ENCODE peak calls at places on chromosomes 12 and 14, in eight cellular contexts. L is nephron progenitor cell, E is AG04449, P is GM13976, R is pancreas, Z is right atrium auricular region, X is AG10803, D is cardiac muscle cell. C is an unnamed sample.

GRCh38 chr12:107311682-107312081 is 218.3 kb upstream of the CRY1 start:
- DNase-seq in L (no peak), E (no peak), P (no peak), R (no peak), Z (no peak), X (no peak), D (no peak), C (no peak)

GRCh38 chr14:61585598-61586538 is 109.4 kb upstream of the HIF1A start:
- DNase-seq in L (no peak), E (no peak), P (no peak), R (peak), Z (peak), X (peak), D (peak), C (peak)

GRCh38 chr14:60922050-60922449 is 58.8 kb downstream of the TRMT5 start:
- DNase-seq in L (no peak), E (no peak), P (no peak), R (no peak), Z (no peak), X (no peak), D (peak), C (peak)

GRCh38 chr14:74409441-74409840 is 16.6 kb downstream of the SYNDIG1L start:
- DNase-seq in L (no peak), E (no peak), P (no peak), R (no peak), Z (no peak), X (no peak), D (no peak), C (no peak)

GRCh38 chr12:122028165-122028591 is 6.5 kb downstream of the BCL7A start:
- DNase-seq in L (no peak), E (no peak), P (no peak), R (no peak), Z (no peak), X (no peak), D (no peak), C (peak)

GRCh38 chr12:28083816-28084678 is 106.2 kb upstream of the CCDC91 start:
- DNase-seq in L (no peak), E (no peak), P (no peak), R (no peak), Z (no peak), X (peak), D (peak), C (peak)

GRCh38 chr12:125314051-125314882 is 249.0 kb downstream of the AACS start:
- DNase-seq in L (no peak), E (no peak), P (no peak), R (no peak), Z (no peak), X (no peak), D (no peak), C (no peak)

GRCh38 chr12:102008615-102009126 is 53.1 kb downstream of the WASHC3 start:
- DNase-seq in L (no peak), E (no peak), P (no peak), R (no peak), Z (no peak), X (no peak), D (no peak), C (no peak)

GRCh38 chr14:90381999-90382451 is 14.8 kb upstream of the CALM1 start:
- DNase-seq in L (peak), E (no peak), P (no peak), R (peak), Z (no peak), X (no peak), D (no peak), C (peak)

GRCh38 chr12:38875571-38876228 is 29.7 kb downstream of the CPNE8 start:
- DNase-seq in L (no peak), E (no peak), P (no peak), R (no peak), Z (no peak), X (no peak), D (no peak), C (peak)

GRCh38 chr12:24380122-24380521 is 430.7 kb upstream of the SOX5 start:
- DNase-seq in L (no peak), E (no peak), P (no peak), R (no peak), Z (no peak), X (no peak), D (peak), C (peak)

GRCh38 chr12:78035913-78036658 is 205.4 kb downstream of the NAV3 start:
- DNase-seq in L (no peak), E (no peak), P (no peak), R (no peak), Z (no peak), X (peak), D (peak), C (peak)

GRCh38 chr14:71202881-71203280 is 295.6 kb downstream of the PCNX1 start:
- DNase-seq in L (no peak), E (no peak), P (no peak), R (no peak), Z (no peak), X (peak), D (peak), C (peak)

GRCh38 chr14:100471451-100472093 is 115.6 kb downstream of the BEGAIN start:
- DNase-seq in L (no peak), E (no peak), P (no peak), R (no peak), Z (no peak), X (no peak), D (no peak), C (no peak)

GRCh38 chr12:91119089-91119488 is 7.8 kb upstream of the LUM start:
- DNase-seq in L (no peak), E (no peak), P (no peak), R (no peak), Z (no peak), X (no peak), D (no peak), C (no peak)

GRCh38 chr14:90531497-90531896 is 134.7 kb downstream of the CALM1 start:
- DNase-seq in L (no peak), E (no peak), P (no peak), R (no peak), Z (no peak), X (no peak), D (no peak), C (no peak)

GRCh38 chr14:90507428-90507827 is 110.6 kb downstream of the CALM1 start:
- DNase-seq in L (no peak), E (no peak), P (no peak), R (no peak), Z (no peak), X (no peak), D (no peak), C (no peak)

GRCh38 chr14:64196668-64197411 is 97.3 kb downstream of the ESR2 start:
- DNase-seq in L (peak), E (no peak), P (no peak), R (peak), Z (peak), X (peak), D (peak), C (peak)

GRCh38 chr12:90940872-90941499 is 14.0 kb downstream of the CCER1 start:
- DNase-seq in L (no peak), E (no peak), P (peak), R (no peak), Z (no peak), X (peak), D (peak), C (peak)

GRCh38 chr12:45667761-45668160 is 61.7 kb upstream of the ARID2 start:
- DNase-seq in L (no peak), E (no peak), P (no peak), R (no peak), Z (no peak), X (no peak), D (no peak), C (no peak)

GRCh38 chr12:118103601-118104382 is at the start of gene VSIG10:
- DNase-seq in L (peak), E (no peak), P (peak), R (peak), Z (peak), X (peak), D (peak), C (peak)

GRCh38 chr12:124760548-124760947 is 103.1 kb downstream of the SCARB1 start:
- DNase-seq in L (peak), E (no peak), P (no peak), R (no peak), Z (no peak), X (no peak), D (no peak), C (no peak)

GRCh38 chr12:87618199-87618598 is 411.0 kb downstream of the C12orf50 start:
- DNase-seq in L (no peak), E (no peak), P (no peak), R (no peak), Z (no peak), X (no peak), D (peak), C (peak)

GRCh38 chr14:97177016-97177415 is 379.8 kb downstream of the VRK1 start:
- DNase-seq in L (no peak), E (no peak), P (peak), R (no peak), Z (no peak), X (peak), D (no peak), C (peak)

GRCh38 chr12:32302218-32302826 is 97.0 kb upstream of the FGD4 start:
- DNase-seq in L (no peak), E (no peak), P (peak), R (no peak), Z (no peak), X (no peak), D (peak), C (peak)

GRCh38 chr14:43503508-43503907 is 1003.6 kb downstream of the FSCB start:
- DNase-seq in L (no peak), E (no peak), P (no peak), R (no peak), Z (no peak), X (no peak), D (no peak), C (no peak)
- TF ChIP-seq CTCF in L (no peak), E (no peak), P (no peak), R (no peak), Z (no peak), X (no peak), D (no peak), C (no peak)

GRCh38 chr12:110883251-110883650 is 36.5 kb downstream of the CCDC63 start:
- DNase-seq in L (no peak), E (no peak), P (no peak), R (no peak), Z (no peak), X (no peak), D (no peak), C (no peak)

GRCh38 chr12:110889361-110889760 is 31.0 kb downstream of the MYL2 start:
- DNase-seq in L (no peak), E (no peak), P (no peak), R (no peak), Z (no peak), X (no peak), D (no peak), C (no peak)

GRCh38 chr12:110885152-110885840 is 35.1 kb downstream of the MYL2 start:
- DNase-seq in L (peak), E (no peak), P (no peak), R (no peak), Z (no peak), X (no peak), D (no peak), C (no peak)

GRCh38 chr12:110893956-110894355 is 26.4 kb downstream of the MYL2 start:
- DNase-seq in L (no peak), E (no peak), P (no peak), R (no peak), Z (no peak), X (no peak), D (no peak), C (no peak)

GRCh38 chr12:110888256-110888991 is 32.0 kb downstream of the MYL2 start:
- DNase-seq in L (no peak), E (no peak), P (no peak), R (no peak), Z (no peak), X (no peak), D (no peak), C (no peak)
- TF ChIP-seq CTCF in L (no peak), E (no peak), P (no peak), R (no peak), Z (no peak), X (no peak), D (no peak), C (no peak)

GRCh38 chr12:60257063-60257462 is 661.2 kb downstream of the SLC16A7 start:
- DNase-seq in L (no peak), E (peak), P (no peak), R (no peak), Z (no peak), X (peak), D (peak), C (peak)
- TF ChIP-seq CTCF in L (no peak), E (peak), P (no peak), R (no peak), Z (no peak), X (no peak), D (peak), C (no peak)

DNA sequence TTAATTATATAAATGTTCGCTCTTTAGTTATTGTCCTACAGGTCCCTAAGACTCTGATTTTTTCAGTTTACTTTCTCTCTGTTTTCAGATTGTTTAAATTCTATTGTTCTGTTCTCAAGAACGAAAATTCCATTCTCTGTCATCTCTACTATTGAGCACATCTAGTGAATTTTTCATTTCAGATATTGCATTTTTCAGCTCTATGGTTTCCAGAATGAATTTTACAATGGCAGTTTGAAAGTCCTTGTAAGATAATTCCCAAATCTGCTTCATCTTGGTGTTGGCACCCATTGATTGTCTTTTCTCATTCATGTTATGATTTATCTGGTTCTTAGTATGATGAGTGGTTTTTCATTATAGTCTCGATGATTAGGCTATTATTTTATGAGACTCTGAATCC is 519.6 kb upstream of the LRFN5 start:
- DNase-seq in L (no peak), E (no peak), P (no peak), R (no peak), Z (no peak), X (no peak), D (no peak), C (no peak)
- TF ChIP-seq CTCF in L (no peak), E (no peak), P (no peak), R (no peak), Z (no peak), X (no peak), D (no peak), C (no peak)

DNA sequence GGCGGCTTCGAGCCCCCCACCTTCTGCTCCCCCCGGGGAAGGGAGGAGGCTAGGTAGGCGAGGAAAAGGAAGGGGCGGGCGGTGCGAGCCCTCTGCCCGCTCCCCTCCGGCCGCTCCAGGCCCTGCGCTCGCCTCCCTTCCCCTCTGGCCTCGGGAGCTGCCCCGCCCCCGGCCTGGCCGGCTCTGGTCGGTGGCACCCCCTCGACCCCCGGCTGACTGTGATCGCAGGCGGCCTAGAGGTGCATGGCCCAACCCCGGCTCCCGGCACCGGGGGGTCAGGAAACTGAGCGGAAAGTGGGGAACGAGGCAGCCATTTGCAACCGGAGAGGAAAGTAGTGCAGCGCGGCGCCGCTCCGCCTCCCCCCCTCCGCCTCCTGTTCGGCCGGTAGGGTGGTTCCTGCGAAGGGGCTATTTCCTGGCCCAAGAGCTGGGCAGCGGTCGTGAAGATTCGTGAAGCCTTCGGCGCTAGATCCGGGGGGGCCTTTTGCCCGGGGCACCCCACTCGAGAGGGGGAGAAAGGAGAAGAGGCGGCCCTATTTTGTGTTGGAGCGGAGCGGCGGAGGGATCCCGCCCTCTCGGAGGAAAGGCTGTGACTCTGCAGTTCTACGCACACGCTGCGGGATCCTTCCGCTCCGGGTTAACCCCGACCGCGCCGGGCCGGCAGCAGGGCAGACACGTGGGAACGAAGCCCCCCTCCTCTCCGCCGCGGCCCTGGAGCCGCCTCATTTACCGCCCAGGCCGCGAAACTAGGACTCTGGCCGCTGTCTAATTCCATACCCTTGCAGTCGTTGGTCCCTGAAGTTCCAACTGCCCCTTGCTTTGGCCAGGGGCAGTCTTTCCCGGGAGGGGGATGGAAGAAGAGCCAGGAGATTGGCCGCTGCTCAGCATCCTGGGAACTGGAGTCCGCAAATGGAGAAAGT is at the start of gene KMT2D:
- DNase-seq in L (peak), E (peak), P (peak), R (peak), Z (peak), X (peak), D (peak), C (peak)
- TF ChIP-seq CTCF in L (no peak), E (peak), P (no peak), R (peak), Z (no peak), X (no peak), D (peak), C (peak)

DNA sequence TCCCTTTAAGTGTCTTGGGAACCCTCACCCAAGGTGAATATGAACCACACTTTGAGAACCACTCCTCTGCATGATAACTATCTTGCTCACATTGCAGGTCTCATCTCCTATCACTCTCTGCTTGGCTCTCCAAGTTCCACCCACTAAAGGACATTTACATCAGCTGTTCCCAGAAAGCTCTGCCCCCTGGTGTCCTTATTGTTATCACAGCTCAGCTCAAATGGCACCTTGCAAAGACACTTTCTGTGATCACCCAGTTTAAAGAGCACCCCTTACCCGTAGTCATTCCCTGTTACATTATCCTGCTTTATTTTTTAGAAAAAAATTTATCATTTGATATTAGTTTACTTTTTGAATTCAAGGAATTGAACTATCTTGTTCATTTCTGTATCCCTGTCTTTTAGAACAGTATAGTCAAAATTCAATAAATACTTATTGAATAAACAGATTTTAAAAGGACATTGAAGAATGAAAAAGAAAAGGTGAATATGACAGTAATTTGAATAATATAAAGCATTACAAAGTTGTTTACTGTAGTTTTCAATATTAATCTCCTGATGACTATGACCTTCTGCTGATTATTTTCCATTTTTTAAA is 20.5 kb upstream of the GUCY2C start:
- DNase-seq in L (peak), E (no peak), P (peak), R (no peak), Z (no peak), X (peak), D (peak), C (peak)
- TF ChIP-seq CTCF in L (peak), E (peak), P (peak), R (peak), Z (peak), X (peak), D (peak), C (peak)

C was measured in fibroblast of mammary gland.